ENCODE peak calls at places on chromosomes 13 and 19, in four cellular contexts. C is uterus, M is pancreas, R is cardiac muscle cell. H is an unnamed sample.

GRCh38 chr19:35107541-35107939 is 8.1 kb upstream of the FXYD3 start:
- DNase-seq in R (no peak), C (no peak), M (peak), H (no peak)

GRCh38 chr19:4922530-4923378 is 13.5 kb downstream of the UHRF1 start:
- DNase-seq in C (no peak), R (no peak), M (no peak), H (no peak)

GRCh38 chr19:6218497-6219146 is 61.2 kb downstream of the MLLT1 start:
- DNase-seq in C (peak), R (peak), M (peak), H (peak)

GRCh38 chr13:74024314-74024713 is 109.9 kb downstream of the KLF12 start:
- DNase-seq in M (no peak), C (no peak), R (no peak), H (no peak)

GRCh38 chr19:46387713-46388130 is 25.6 kb downstream of the CCDC8 start:
- DNase-seq in M (no peak), R (no peak), C (no peak), H (no peak)

GRCh38 chr13:60838581-60838980 is 441.6 kb downstream of the TDRD3 start:
- DNase-seq in R (no peak), C (no peak), M (no peak), H (no peak)

GRCh38 chr13:24692541-24692940 is 12.3 kb downstream of the ATP12A start:
- DNase-seq in M (no peak), C (no peak), R (no peak), H (peak)

GRCh38 chr19:52535831-52536800 is 8.6 kb downstream of the ZNF808 start:
- DNase-seq in M (peak), C (peak), R (peak), H (peak)

GRCh38 chr19:35671818-35672217 is 5.5 kb downstream of the UPK1A start:
- DNase-seq in R (no peak), M (no peak), C (no peak), H (no peak)

GRCh38 chr19:16957151-16957662 is 68.4 kb downstream of the F2RL3 start:
- DNase-seq in R (no peak), C (no peak), M (no peak), H (peak)

GRCh38 chr13:31172535-31172934 is 10.8 kb upstream of the HSPH1 start:
- DNase-seq in C (no peak), M (no peak), R (no peak), H (peak)

GRCh38 chr13:97875218-97875617 is 78.3 kb upstream of the IPO5 start:
- DNase-seq in M (no peak), C (no peak), R (no peak), H (no peak)

GRCh38 chr19:48386981-48387380 is 4.4 kb downstream of the KDELR1 start:
- DNase-seq in R (no peak), C (no peak), M (no peak), H (no peak)

GRCh38 chr13:112248406-112248760 is 127.8 kb upstream of the SPACA7 start:
- DNase-seq in M (no peak), C (no peak), R (no peak), H (no peak)

GRCh38 chr13:32473650-32474049 is 45.7 kb upstream of the N4BP2L1 start:
- DNase-seq in M (no peak), C (no peak), R (no peak), H (no peak)

GRCh38 chr13:32475403-32475802 is 47.5 kb upstream of the N4BP2L1 start:
- DNase-seq in M (no peak), C (no peak), R (no peak), H (no peak)

GRCh38 chr13:32471187-32471922 is 43.4 kb upstream of the N4BP2L1 start:
- DNase-seq in M (no peak), R (peak), C (peak), H (peak)

GRCh38 chr13:32468502-32469147 is 40.7 kb upstream of the N4BP2L1 start:
- DNase-seq in M (no peak), C (no peak), R (no peak), H (no peak)

GRCh38 chr13:32472194-32472621 is 44.3 kb upstream of the N4BP2L1 start:
- DNase-seq in C (no peak), M (no peak), R (no peak), H (peak)
- H3K4me3 ChIP-seq in C (no peak), M (no peak), R (no peak), H (no peak)

DNA sequence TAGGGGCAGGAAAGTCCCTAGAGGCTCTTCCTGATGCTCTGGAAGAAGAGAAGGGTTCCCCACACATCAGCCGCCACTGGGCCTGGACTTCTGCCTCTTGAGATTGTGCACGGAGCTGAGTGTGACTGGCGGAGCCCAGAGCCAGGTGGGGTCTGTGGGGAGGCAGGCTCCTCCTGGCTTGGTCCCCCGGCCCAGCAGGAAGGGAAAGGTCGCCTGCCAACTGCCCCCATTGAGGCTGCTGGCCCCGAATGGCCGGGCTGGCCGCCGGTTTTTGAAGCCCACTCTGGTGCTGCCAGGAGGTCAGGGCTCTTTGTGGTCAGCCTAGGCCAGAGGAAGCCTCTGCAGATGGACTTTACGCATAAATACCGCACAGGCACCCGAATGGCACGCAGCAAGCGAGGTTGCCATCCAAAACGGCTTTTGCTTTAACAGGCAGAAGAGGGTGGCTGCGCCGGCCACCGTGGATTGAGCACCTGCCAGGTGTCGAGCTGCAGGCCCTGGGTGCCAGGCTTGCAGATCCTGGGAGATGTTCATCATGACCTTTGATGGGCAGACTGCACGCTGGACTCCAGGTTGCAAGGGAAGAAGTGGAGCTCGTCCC is 5.0 kb downstream of the DAZAP1 start:
- DNase-seq in R (no peak), C (no peak), M (no peak), H (no peak)
- H3K4me3 ChIP-seq in R (no peak), C (no peak), M (no peak), H (no peak)

GRCh38 chr13:110615322-110616102 is at the start of gene NAXD:
- DNase-seq in R (peak), C (peak), M (peak), H (peak)
- H3K4me3 ChIP-seq in R (peak), C (peak), M (peak), H (peak)

DNA sequence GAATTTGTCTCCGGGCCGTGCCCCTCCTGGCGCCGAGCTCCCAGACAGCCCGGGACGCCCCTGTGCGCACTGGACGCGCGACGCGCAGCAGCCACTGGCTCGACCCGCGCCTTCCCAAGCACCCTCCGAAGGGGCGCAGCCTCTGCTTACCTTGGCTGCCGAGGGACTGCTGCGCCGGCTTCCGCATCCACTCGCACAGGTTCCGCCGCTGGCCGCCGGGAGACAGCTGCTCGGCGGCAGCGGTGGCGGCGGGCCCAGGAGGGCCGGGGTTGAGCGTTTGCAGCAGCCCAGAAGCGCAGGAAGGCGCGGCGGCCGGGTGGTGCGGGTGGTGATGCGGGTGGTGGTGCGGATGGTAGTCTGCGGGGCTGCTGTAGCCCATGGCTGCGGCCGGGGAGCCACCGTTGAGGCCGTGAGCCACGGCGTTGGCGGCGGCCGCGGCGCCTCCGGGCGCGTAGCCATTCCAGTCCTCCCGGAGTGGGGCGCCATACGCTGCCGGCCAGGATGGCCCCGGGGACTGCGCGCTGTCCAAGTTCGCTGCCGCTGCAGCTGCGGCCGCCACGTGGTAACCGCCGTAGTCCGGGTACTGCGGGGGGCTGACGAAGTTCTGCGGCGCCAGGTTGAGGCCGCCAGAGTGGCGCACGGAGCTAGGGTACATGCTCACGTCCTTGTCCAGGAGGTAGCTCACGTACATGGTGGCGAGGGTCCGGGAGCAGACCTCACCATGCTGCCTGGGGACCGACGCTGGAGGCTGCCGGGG is 621 bp downstream of the CDX2 start:
- DNase-seq in C (no peak), R (no peak), M (peak), H (no peak)
- H3K4me3 ChIP-seq in C (peak), R (peak), M (peak), H (no peak)

GRCh38 chr19:18051887-18052286 is 34.8 kb downstream of the IL12RB1 start:
- DNase-seq in R (no peak), C (no peak), M (peak), H (no peak)
- H3K4me3 ChIP-seq in R (no peak), C (no peak), M (no peak), H (no peak)

GRCh38 chr19:20611866-20612265 is 46.3 kb upstream of the ZNF737 start:
- DNase-seq in C (no peak), M (no peak), R (no peak), H (no peak)
- H3K4me3 ChIP-seq in C (peak), M (no peak), R (no peak), H (no peak)

GRCh38 chr19:15108845-15109767 is 1.9 kb downstream of the SYDE1 start:
- DNase-seq in C (no peak), M (no peak), R (no peak), H (no peak)
- H3K4me3 ChIP-seq in C (no peak), M (no peak), R (no peak), H (peak)